ENCODE peak calls at places on chromosomes 16 and 17, in ten cellular contexts. D is Caco-2, R is omental fat pad, Q is sigmoid colon, H is progenitor cell of endocrine pancreas, K is HCT116, C is tibial nerve, E is kidney, Z is astrocyte of the spinal cord, S is foreskin fibroblast. J is an unnamed sample.
A peak's percentile ranks its signal among the peaks of the same experiment; 100 is the strongest.

GRCh38 chr17:60091908-60092331 is 13.2 kb upstream of the HEATR6 start:
- DNase-seq in D (no peak), R (no peak), Q (no peak), H (no peak), K (no peak), C (no peak), E (no peak), Z (peak; percentile 67), S (peak; percentile 27), J (no peak)

GRCh38 chr16:88957887-88958577 is 19.0 kb downstream of the CBFA2T3 start:
- DNase-seq in D (no peak), R (no peak), Q (no peak), H (no peak), K (no peak), C (no peak), E (no peak), Z (no peak), S (no peak), J (no peak)

GRCh38 chr17:58215685-58216084 is 3.4 kb downstream of the MKS1 start:
- DNase-seq in D (no peak), R (no peak), Q (no peak), H (no peak), K (no peak), C (no peak), E (no peak), Z (no peak), S (no peak), J (no peak)

GRCh38 chr17:80125656-80126448 is 21.1 kb downstream of the EIF4A3 start:
- DNase-seq in D (no peak), R (no peak), Q (peak; percentile 39), H (no peak), K (no peak), C (no peak), E (no peak), Z (peak; percentile 67), S (peak; percentile 73), J (no peak)

GRCh38 chr17:69961488-69962145 is 113.4 kb upstream of the KCNJ16 start:
- DNase-seq in D (no peak), R (no peak), Q (peak; percentile 72), H (no peak), K (no peak), C (no peak), E (no peak), Z (peak; percentile 31), S (no peak), J (peak; percentile 38)

GRCh38 chr17:13135496-13135895 is 117.7 kb upstream of the ELAC2 start:
- DNase-seq in D (no peak), R (no peak), Q (no peak), H (no peak), K (no peak), C (no peak), E (no peak), Z (no peak), S (no peak), J (no peak)

GRCh38 chr16:75097941-75098897 is 18.4 kb downstream of the LDHD start:
- DNase-seq in D (no peak), R (no peak), Q (no peak), H (no peak), K (no peak), C (no peak), E (peak; percentile 59), Z (no peak), S (no peak), J (no peak)

GRCh38 chr16:9297437-9298113 is 206.1 kb downstream of the HAPSTR1 start:
- DNase-seq in D (peak; percentile 67), R (no peak), Q (peak; percentile 72), H (no peak), K (peak; percentile 34), C (no peak), E (peak; percentile 67), Z (no peak), S (no peak), J (peak; percentile 74)

GRCh38 chr17:27233783-27234182 is 60.1 kb upstream of the WSB1 start:
- DNase-seq in D (no peak), R (no peak), Q (no peak), H (no peak), K (no peak), C (no peak), E (no peak), Z (no peak), S (no peak), J (no peak)

GRCh38 chr17:66417300-66417719 is 114.9 kb downstream of the PRKCA start:
- DNase-seq in D (peak; percentile 76), R (no peak), Q (no peak), H (no peak), K (no peak), C (no peak), E (no peak), Z (no peak), S (no peak), J (no peak)

GRCh38 chr17:1940810-1941185 is 84.3 kb downstream of the RTN4RL1 start:
- DNase-seq in D (no peak), R (no peak), Q (no peak), H (no peak), K (no peak), C (no peak), E (no peak), Z (no peak), S (no peak), J (no peak)

GRCh38 chr17:29619251-29619650 is 3.5 kb downstream of the CORO6 start:
- DNase-seq in D (no peak), R (no peak), Q (peak; percentile 61), H (no peak), K (no peak), C (no peak), E (no peak), Z (peak; percentile 29), S (peak; percentile 71), J (no peak)

GRCh38 chr17:28916302-28916934 is 13.5 kb upstream of the DHRS13 start:
- DNase-seq in D (peak; percentile 54), R (no peak), Q (no peak), H (peak; percentile 25), K (peak; percentile 13), C (peak; percentile 50), E (no peak), Z (peak; percentile 47), S (peak; percentile 68), J (peak; percentile 48)

GRCh38 chr16:81703177-81704155 is 75.6 kb upstream of the PLCG2 start:
- DNase-seq in D (no peak), R (no peak), Q (no peak), H (no peak), K (peak; percentile 26), C (no peak), E (peak; percentile 66), Z (peak; percentile 91), S (peak; percentile 91), J (no peak)

GRCh38 chr17:17730250-17730935 is 49.1 kb downstream of the RAI1 start:
- DNase-seq in D (no peak), R (no peak), Q (no peak), H (no peak), K (no peak), C (no peak), E (no peak), Z (no peak), S (peak; percentile 71), J (no peak)

GRCh38 chr16:30527635-30528178 is 1.3 kb upstream of the ZNF768 start:
- DNase-seq in D (no peak), R (no peak), Q (no peak), H (no peak), K (no peak), C (no peak), E (peak; percentile 69), Z (no peak), S (peak; percentile 46), J (no peak)
- TF ChIP-seq CTCF in D (peak; percentile 1), R (no peak), Q (no peak), H (no peak), K (no peak), C (no peak), E (no peak), Z (no peak), S (no peak), J (no peak)

GRCh38 chr17:74825952-74826713 is 33.6 kb downstream of the GRIN2C start:
- DNase-seq in D (no peak), R (no peak), Q (no peak), H (no peak), K (no peak), C (no peak), E (no peak), Z (no peak), S (no peak), J (no peak)

GRCh38 chr17:74823176-74823495 is 36.5 kb downstream of the GRIN2C start:
- DNase-seq in D (no peak), R (no peak), Q (no peak), H (no peak), K (no peak), C (no peak), E (no peak), Z (no peak), S (no peak), J (no peak)

GRCh38 chr17:74822329-74823175 is 37.1 kb downstream of the GRIN2C start:
- DNase-seq in D (no peak), R (no peak), Q (no peak), H (no peak), K (no peak), C (peak; percentile 40), E (no peak), Z (no peak), S (no peak), J (no peak)

GRCh38 chr17:74827800-74828199 is 31.9 kb downstream of the GRIN2C start:
- DNase-seq in D (no peak), R (no peak), Q (no peak), H (no peak), K (no peak), C (no peak), E (no peak), Z (no peak), S (no peak), J (no peak)

GRCh38 chr17:74825003-74825627 is 34.6 kb downstream of the GRIN2C start:
- DNase-seq in D (no peak), R (no peak), Q (no peak), H (no peak), K (no peak), C (no peak), E (no peak), Z (no peak), S (no peak), J (no peak)
- TF ChIP-seq CTCF in D (no peak), R (no peak), Q (no peak), H (no peak), K (no peak), C (no peak), E (no peak), Z (no peak), S (no peak), J (no peak)

DNA sequence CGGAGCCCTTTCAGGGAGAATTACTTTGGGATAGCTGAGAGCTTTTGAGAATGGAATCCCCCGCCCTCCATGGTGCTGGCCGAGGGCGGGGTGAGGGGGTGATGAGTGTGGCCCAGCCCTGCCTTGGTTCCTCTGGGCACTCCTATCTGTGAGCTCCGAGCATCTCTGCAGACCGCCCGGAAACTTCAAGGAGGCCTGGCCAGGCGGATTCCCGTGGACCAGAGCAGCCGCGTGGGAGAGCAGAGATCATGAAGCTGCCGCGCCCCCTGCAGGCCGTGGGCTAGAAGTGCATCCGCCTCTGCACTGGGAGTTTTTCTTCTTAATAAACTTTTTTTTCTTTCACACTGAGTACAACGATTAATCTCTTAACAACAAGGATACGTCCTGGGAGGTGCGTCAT is 392.9 kb upstream of the EEF2KMT start:
- DNase-seq in D (peak; percentile 42), R (no peak), Q (no peak), H (peak; percentile 57), K (peak; percentile 15), C (peak; percentile 5), E (no peak), Z (no peak), S (peak; percentile 8), J (peak; percentile 79)
- TF ChIP-seq CTCF in D (peak; percentile 63), R (peak; percentile 72), Q (peak; percentile 32), H (peak; percentile 97), K (peak; percentile 51), C (peak; percentile 23), E (peak; percentile 71), Z (peak; percentile 48), S (peak; percentile 20), J (peak; percentile 99)

GRCh38 chr17:4074831-4075495 is 67.9 kb downstream of the ZZEF1 start:
- DNase-seq in D (peak; percentile 21), R (no peak), Q (no peak), H (no peak), K (peak; percentile 27), C (no peak), E (no peak), Z (peak; percentile 19), S (peak; percentile 46), J (no peak)
- TF ChIP-seq CTCF in D (peak; percentile 46), R (no peak), Q (peak; percentile 39), H (peak; percentile 76), K (peak; percentile 53), C (peak; percentile 18), E (peak; percentile 29), Z (peak; percentile 81), S (peak; percentile 72), J (peak; percentile 71)

J was measured in glutamatergic neuron.